ENCODE peak calls at places on chromosomes 6 and 20, in nine cellular contexts. One of them, this sample, is unnamed.

GRCh38 chr6:73452107-73452461 is at the start of gene CGAS:
- DNase-seq in mesothelial cell of epicardium: no peak
- DNase-seq in fibroblast of mammary gland: peak; percentile 59
- DNase-seq in adrenal gland: peak; percentile 69
- DNase-seq in WTC11: peak; percentile 68
- DNase-seq in tibial nerve: peak; percentile 51
- DNase-seq in left ventricle myocardium inferior: peak; percentile 80
- DNase-seq in CD8-positive, alpha-beta T cell: peak; percentile 72
- DNase-seq in activated CD8-positive, alpha-beta T cell treated with anti-CD3 and anti-CD28 coated beads for 36 hours: peak; percentile 86
- DNase-seq in this sample: peak; percentile 80

GRCh38 chr6:40349092-40349491 is 238.1 kb downstream of the LRFN2 start:
- DNase-seq in mesothelial cell of epicardium: no peak
- DNase-seq in fibroblast of mammary gland: no peak
- DNase-seq in adrenal gland: no peak
- DNase-seq in WTC11: no peak
- DNase-seq in tibial nerve: no peak
- DNase-seq in left ventricle myocardium inferior: no peak
- DNase-seq in CD8-positive, alpha-beta T cell: no peak
- DNase-seq in activated CD8-positive, alpha-beta T cell treated with anti-CD3 and anti-CD28 coated beads for 36 hours: no peak
- DNase-seq in this sample: no peak

GRCh38 chr6:142786476-142786875 is 158.5 kb downstream of the HIVEP2 start:
- DNase-seq in mesothelial cell of epicardium: no peak
- DNase-seq in fibroblast of mammary gland: peak; percentile 37
- DNase-seq in adrenal gland: no peak
- DNase-seq in WTC11: no peak
- DNase-seq in tibial nerve: no peak
- DNase-seq in left ventricle myocardium inferior: no peak
- DNase-seq in CD8-positive, alpha-beta T cell: no peak
- DNase-seq in activated CD8-positive, alpha-beta T cell treated with anti-CD3 and anti-CD28 coated beads for 36 hours: no peak
- DNase-seq in this sample: no peak

GRCh38 chr6:88636871-88637270 is 326.5 kb downstream of the RNGTT start:
- DNase-seq in mesothelial cell of epicardium: no peak
- DNase-seq in fibroblast of mammary gland: no peak
- DNase-seq in adrenal gland: no peak
- DNase-seq in WTC11: no peak
- DNase-seq in tibial nerve: no peak
- DNase-seq in left ventricle myocardium inferior: no peak
- DNase-seq in CD8-positive, alpha-beta T cell: no peak
- DNase-seq in activated CD8-positive, alpha-beta T cell treated with anti-CD3 and anti-CD28 coated beads for 36 hours: no peak
- DNase-seq in this sample: no peak

GRCh38 chr6:41546475-41546865 is 289 bp downstream of the FOXP4 start:
- DNase-seq in mesothelial cell of epicardium: no peak
- DNase-seq in fibroblast of mammary gland: peak; percentile 31
- DNase-seq in adrenal gland: no peak
- DNase-seq in WTC11: no peak
- DNase-seq in tibial nerve: no peak
- DNase-seq in left ventricle myocardium inferior: no peak
- DNase-seq in CD8-positive, alpha-beta T cell: no peak
- DNase-seq in activated CD8-positive, alpha-beta T cell treated with anti-CD3 and anti-CD28 coated beads for 36 hours: peak; percentile 43
- DNase-seq in this sample: no peak

GRCh38 chr6:154986787-154987235 is 8.3 kb upstream of the TIAM2 start:
- DNase-seq in mesothelial cell of epicardium: no peak
- DNase-seq in fibroblast of mammary gland: no peak
- DNase-seq in adrenal gland: no peak
- DNase-seq in WTC11: no peak
- DNase-seq in tibial nerve: no peak
- DNase-seq in left ventricle myocardium inferior: no peak
- DNase-seq in CD8-positive, alpha-beta T cell: no peak
- DNase-seq in activated CD8-positive, alpha-beta T cell treated with anti-CD3 and anti-CD28 coated beads for 36 hours: no peak
- DNase-seq in this sample: no peak

GRCh38 chr20:18443841-18444240 is 23.0 kb downstream of the DZANK1 start:
- DNase-seq in mesothelial cell of epicardium: no peak
- DNase-seq in fibroblast of mammary gland: peak; percentile 8
- DNase-seq in adrenal gland: no peak
- DNase-seq in WTC11: no peak
- DNase-seq in tibial nerve: no peak
- DNase-seq in left ventricle myocardium inferior: no peak
- DNase-seq in CD8-positive, alpha-beta T cell: no peak
- DNase-seq in activated CD8-positive, alpha-beta T cell treated with anti-CD3 and anti-CD28 coated beads for 36 hours: no peak
- DNase-seq in this sample: no peak

GRCh38 chr6:138944412-138944811 is 43.6 kb downstream of the REPS1 start:
- DNase-seq in mesothelial cell of epicardium: no peak
- DNase-seq in fibroblast of mammary gland: peak; percentile 75
- DNase-seq in adrenal gland: no peak
- DNase-seq in WTC11: no peak
- DNase-seq in tibial nerve: no peak
- DNase-seq in left ventricle myocardium inferior: no peak
- DNase-seq in CD8-positive, alpha-beta T cell: peak; percentile 41
- DNase-seq in activated CD8-positive, alpha-beta T cell treated with anti-CD3 and anti-CD28 coated beads for 36 hours: peak; percentile 64
- DNase-seq in this sample: peak; percentile 13

GRCh38 chr6:4665489-4666417 is 110.5 kb upstream of the CDYL start:
- DNase-seq in mesothelial cell of epicardium: no peak
- DNase-seq in fibroblast of mammary gland: peak; percentile 40
- DNase-seq in adrenal gland: no peak
- DNase-seq in WTC11: no peak
- DNase-seq in tibial nerve: no peak
- DNase-seq in left ventricle myocardium inferior: no peak
- DNase-seq in CD8-positive, alpha-beta T cell: no peak
- DNase-seq in activated CD8-positive, alpha-beta T cell treated with anti-CD3 and anti-CD28 coated beads for 36 hours: no peak
- DNase-seq in this sample: no peak

GRCh38 chr20:38123021-38123587 is 42.0 kb downstream of the TGM2 start:
- DNase-seq in mesothelial cell of epicardium: no peak
- DNase-seq in fibroblast of mammary gland: no peak
- DNase-seq in adrenal gland: peak; percentile 81
- DNase-seq in WTC11: no peak
- DNase-seq in tibial nerve: no peak
- DNase-seq in left ventricle myocardium inferior: no peak
- DNase-seq in CD8-positive, alpha-beta T cell: no peak
- DNase-seq in activated CD8-positive, alpha-beta T cell treated with anti-CD3 and anti-CD28 coated beads for 36 hours: no peak
- DNase-seq in this sample: no peak

GRCh38 chr6:113148576-113148975 is 708.6 kb upstream of the MARCKS start:
- DNase-seq in mesothelial cell of epicardium: no peak
- DNase-seq in fibroblast of mammary gland: peak; percentile 8
- DNase-seq in adrenal gland: no peak
- DNase-seq in WTC11: no peak
- DNase-seq in tibial nerve: no peak
- DNase-seq in left ventricle myocardium inferior: no peak
- DNase-seq in CD8-positive, alpha-beta T cell: no peak
- DNase-seq in activated CD8-positive, alpha-beta T cell treated with anti-CD3 and anti-CD28 coated beads for 36 hours: no peak
- DNase-seq in this sample: no peak
- TF ChIP-seq CTCF in mesothelial cell of epicardium: no peak
- TF ChIP-seq CTCF in fibroblast of mammary gland: no peak
- TF ChIP-seq CTCF in adrenal gland: no peak
- TF ChIP-seq CTCF in WTC11: no peak
- TF ChIP-seq CTCF in tibial nerve: no peak
- TF ChIP-seq CTCF in left ventricle myocardium inferior: no peak
- TF ChIP-seq CTCF in CD8-positive, alpha-beta T cell: no peak
- TF ChIP-seq CTCF in activated CD8-positive, alpha-beta T cell treated with anti-CD3 and anti-CD28 coated beads for 36 hours: no peak
- TF ChIP-seq CTCF in this sample: no peak

GRCh38 chr6:31897612-31898199 is at the start of gene EHMT2:
- DNase-seq in mesothelial cell of epicardium: peak; percentile 80
- DNase-seq in fibroblast of mammary gland: peak; percentile 59
- DNase-seq in adrenal gland: peak; percentile 87
- DNase-seq in WTC11: peak; percentile 85
- DNase-seq in tibial nerve: peak; percentile 72
- DNase-seq in left ventricle myocardium inferior: peak; percentile 84
- DNase-seq in CD8-positive, alpha-beta T cell: peak; percentile 83
- DNase-seq in activated CD8-positive, alpha-beta T cell treated with anti-CD3 and anti-CD28 coated beads for 36 hours: peak; percentile 87
- DNase-seq in this sample: peak; percentile 94
- TF ChIP-seq CTCF in mesothelial cell of epicardium: no peak
- TF ChIP-seq CTCF in fibroblast of mammary gland: no peak
- TF ChIP-seq CTCF in adrenal gland: no peak
- TF ChIP-seq CTCF in WTC11: no peak
- TF ChIP-seq CTCF in tibial nerve: peak; percentile 14
- TF ChIP-seq CTCF in left ventricle myocardium inferior: peak; percentile 24
- TF ChIP-seq CTCF in CD8-positive, alpha-beta T cell: no peak
- TF ChIP-seq CTCF in activated CD8-positive, alpha-beta T cell treated with anti-CD3 and anti-CD28 coated beads for 36 hours: no peak
- TF ChIP-seq CTCF in this sample: peak; percentile 12

DNA sequence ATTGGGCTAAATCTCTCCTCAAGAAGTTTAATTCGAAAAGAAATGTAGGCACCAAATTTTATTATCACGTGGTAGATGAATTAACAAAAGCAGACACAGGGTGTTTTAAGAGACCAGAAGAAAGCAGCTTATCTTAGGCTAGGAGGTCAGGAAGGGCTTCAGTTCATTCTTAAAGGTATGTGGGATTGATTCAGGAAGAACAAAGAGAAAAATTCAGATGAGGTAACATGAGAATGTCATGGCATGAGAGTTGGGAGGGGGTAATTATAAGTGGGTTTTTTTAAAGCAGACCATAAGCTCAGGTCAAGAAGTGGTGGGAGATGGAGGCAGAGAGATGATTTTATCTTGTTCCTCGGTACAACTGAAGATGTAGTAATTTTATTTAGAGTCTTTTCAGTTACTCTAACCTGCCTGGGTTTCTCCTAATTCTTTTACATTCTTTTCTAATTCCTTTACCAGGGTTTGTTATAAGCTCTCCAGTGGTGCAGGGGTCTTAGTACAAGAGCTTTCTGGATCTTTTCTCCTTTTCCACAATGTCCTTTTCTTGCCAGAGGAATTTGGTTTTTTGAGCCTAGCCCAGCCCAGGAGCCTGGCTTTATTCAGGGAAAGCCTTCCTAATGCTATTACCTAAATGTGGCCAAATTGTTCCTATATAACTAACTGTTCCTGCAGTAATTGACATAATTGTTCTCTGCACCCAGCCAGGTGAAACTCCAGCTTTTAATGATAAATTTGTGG is 474.1 kb upstream of the BTBD3 start:
- DNase-seq in mesothelial cell of epicardium: no peak
- DNase-seq in fibroblast of mammary gland: no peak
- DNase-seq in adrenal gland: no peak
- DNase-seq in WTC11: no peak
- DNase-seq in tibial nerve: no peak
- DNase-seq in left ventricle myocardium inferior: no peak
- DNase-seq in CD8-positive, alpha-beta T cell: no peak
- DNase-seq in activated CD8-positive, alpha-beta T cell treated with anti-CD3 and anti-CD28 coated beads for 36 hours: no peak
- DNase-seq in this sample: no peak
- TF ChIP-seq CTCF in mesothelial cell of epicardium: no peak
- TF ChIP-seq CTCF in fibroblast of mammary gland: no peak
- TF ChIP-seq CTCF in adrenal gland: no peak
- TF ChIP-seq CTCF in WTC11: no peak
- TF ChIP-seq CTCF in tibial nerve: no peak
- TF ChIP-seq CTCF in left ventricle myocardium inferior: no peak
- TF ChIP-seq CTCF in CD8-positive, alpha-beta T cell: no peak
- TF ChIP-seq CTCF in activated CD8-positive, alpha-beta T cell treated with anti-CD3 and anti-CD28 coated beads for 36 hours: no peak
- TF ChIP-seq CTCF in this sample: no peak

DNA sequence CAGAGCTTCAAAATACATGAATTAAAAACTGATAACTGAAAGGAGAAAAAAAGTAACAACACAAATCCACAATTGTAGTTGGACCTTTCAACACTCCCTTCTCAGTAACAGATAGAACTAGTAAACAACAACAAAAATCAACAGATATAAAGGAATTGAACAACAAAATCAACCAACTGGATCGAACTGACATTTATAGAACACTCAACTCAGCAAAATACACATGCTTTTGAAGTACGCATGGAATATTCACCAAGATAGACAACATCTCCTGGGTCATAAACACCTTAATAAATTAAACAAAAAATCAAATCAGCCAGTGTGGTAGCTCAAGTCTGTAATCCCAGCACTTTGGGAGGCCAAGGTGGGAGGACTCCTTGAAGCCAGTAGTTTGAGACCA is 63.3 kb downstream of the ILRUN start:
- DNase-seq in mesothelial cell of epicardium: no peak
- DNase-seq in fibroblast of mammary gland: no peak
- DNase-seq in adrenal gland: no peak
- DNase-seq in WTC11: no peak
- DNase-seq in tibial nerve: no peak
- DNase-seq in left ventricle myocardium inferior: no peak
- DNase-seq in CD8-positive, alpha-beta T cell: no peak
- DNase-seq in activated CD8-positive, alpha-beta T cell treated with anti-CD3 and anti-CD28 coated beads for 36 hours: no peak
- DNase-seq in this sample: no peak
- TF ChIP-seq CTCF in mesothelial cell of epicardium: no peak
- TF ChIP-seq CTCF in fibroblast of mammary gland: no peak
- TF ChIP-seq CTCF in adrenal gland: no peak
- TF ChIP-seq CTCF in WTC11: no peak
- TF ChIP-seq CTCF in tibial nerve: no peak
- TF ChIP-seq CTCF in left ventricle myocardium inferior: no peak
- TF ChIP-seq CTCF in CD8-positive, alpha-beta T cell: no peak
- TF ChIP-seq CTCF in activated CD8-positive, alpha-beta T cell treated with anti-CD3 and anti-CD28 coated beads for 36 hours: no peak
- TF ChIP-seq CTCF in this sample: no peak

GRCh38 chr6:2034256-2034655 is 211.1 kb downstream of the GMDS start:
- DNase-seq in mesothelial cell of epicardium: no peak
- DNase-seq in fibroblast of mammary gland: no peak
- DNase-seq in adrenal gland: no peak
- DNase-seq in WTC11: no peak
- DNase-seq in tibial nerve: no peak
- DNase-seq in left ventricle myocardium inferior: no peak
- DNase-seq in CD8-positive, alpha-beta T cell: no peak
- DNase-seq in activated CD8-positive, alpha-beta T cell treated with anti-CD3 and anti-CD28 coated beads for 36 hours: no peak
- DNase-seq in this sample: no peak

GRCh38 chr6:2036084-2037023 is 209.1 kb downstream of the GMDS start:
- DNase-seq in mesothelial cell of epicardium: no peak
- DNase-seq in fibroblast of mammary gland: no peak
- DNase-seq in adrenal gland: no peak
- DNase-seq in WTC11: no peak
- DNase-seq in tibial nerve: no peak
- DNase-seq in left ventricle myocardium inferior: no peak
- DNase-seq in CD8-positive, alpha-beta T cell: no peak
- DNase-seq in activated CD8-positive, alpha-beta T cell treated with anti-CD3 and anti-CD28 coated beads for 36 hours: no peak
- DNase-seq in this sample: no peak

GRCh38 chr6:2035046-2035445 is 210.4 kb downstream of the GMDS start:
- DNase-seq in mesothelial cell of epicardium: no peak
- DNase-seq in fibroblast of mammary gland: no peak
- DNase-seq in adrenal gland: no peak
- DNase-seq in WTC11: no peak
- DNase-seq in tibial nerve: no peak
- DNase-seq in left ventricle myocardium inferior: no peak
- DNase-seq in CD8-positive, alpha-beta T cell: no peak
- DNase-seq in activated CD8-positive, alpha-beta T cell treated with anti-CD3 and anti-CD28 coated beads for 36 hours: no peak
- DNase-seq in this sample: no peak

GRCh38 chr6:2038096-2038495 is 207.3 kb downstream of the GMDS start:
- DNase-seq in mesothelial cell of epicardium: no peak
- DNase-seq in fibroblast of mammary gland: no peak
- DNase-seq in adrenal gland: no peak
- DNase-seq in WTC11: no peak
- DNase-seq in tibial nerve: no peak
- DNase-seq in left ventricle myocardium inferior: no peak
- DNase-seq in CD8-positive, alpha-beta T cell: peak; percentile 33
- DNase-seq in activated CD8-positive, alpha-beta T cell treated with anti-CD3 and anti-CD28 coated beads for 36 hours: peak; percentile 26
- DNase-seq in this sample: no peak

DNA sequence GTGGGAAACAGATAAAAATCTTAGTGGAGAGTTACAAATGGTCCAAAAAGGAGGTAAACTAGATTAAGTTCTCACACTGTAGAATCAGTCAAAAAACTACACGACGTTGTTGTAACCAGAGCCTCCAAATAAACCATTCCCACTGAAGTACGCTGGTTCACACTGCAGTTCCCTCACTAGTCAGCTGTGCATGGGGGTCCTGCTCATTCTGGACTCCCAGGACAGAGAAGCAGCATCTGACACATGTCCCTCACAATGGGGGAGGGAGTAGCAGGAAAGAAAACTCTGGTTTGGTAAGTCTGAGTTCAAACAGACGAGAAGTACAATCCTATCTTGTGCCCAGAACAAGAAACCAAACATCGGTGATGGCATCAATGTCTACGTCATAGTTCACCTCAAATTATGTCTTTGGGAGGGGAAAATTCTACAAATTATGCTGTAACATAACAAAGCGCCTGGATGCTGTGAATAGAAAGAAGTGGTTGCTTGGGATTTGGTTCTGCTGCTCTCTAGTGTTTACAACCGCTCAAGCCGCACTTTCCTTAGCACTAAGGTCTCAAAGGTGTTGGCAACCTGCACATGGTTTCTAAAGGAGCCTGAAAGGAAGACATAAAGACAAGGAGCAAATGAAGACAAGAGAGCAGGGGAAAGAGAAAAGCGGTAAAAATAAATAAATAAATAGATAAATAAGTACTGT is 208.0 kb downstream of the GMDS start:
- DNase-seq in mesothelial cell of epicardium: no peak
- DNase-seq in fibroblast of mammary gland: no peak
- DNase-seq in adrenal gland: no peak
- DNase-seq in WTC11: no peak
- DNase-seq in tibial nerve: no peak
- DNase-seq in left ventricle myocardium inferior: no peak
- DNase-seq in CD8-positive, alpha-beta T cell: peak; percentile 21
- DNase-seq in activated CD8-positive, alpha-beta T cell treated with anti-CD3 and anti-CD28 coated beads for 36 hours: no peak
- DNase-seq in this sample: no peak
- TF ChIP-seq CTCF in mesothelial cell of epicardium: no peak
- TF ChIP-seq CTCF in fibroblast of mammary gland: no peak
- TF ChIP-seq CTCF in adrenal gland: no peak
- TF ChIP-seq CTCF in WTC11: no peak
- TF ChIP-seq CTCF in tibial nerve: no peak
- TF ChIP-seq CTCF in left ventricle myocardium inferior: peak; percentile 34
- TF ChIP-seq CTCF in CD8-positive, alpha-beta T cell: no peak
- TF ChIP-seq CTCF in activated CD8-positive, alpha-beta T cell treated with anti-CD3 and anti-CD28 coated beads for 36 hours: no peak
- TF ChIP-seq CTCF in this sample: no peak

This sample was measured in GM13977.